ENCODE peak calls at places on chromosomes 3 and 15, in ten cellular contexts. One of them, this sample, is unnamed. For H3K9me3, the result is how much of the 10 kb centered on the place peaks cover.

GRCh38 chr3:15631426-15632211 is 30.1 kb downstream of the BTD start:
- DNase-seq in GM23248: no peak
- DNase-seq in CD4-positive, alpha-beta memory T cell: no peak
- DNase-seq in A673: no peak
- DNase-seq in tibial artery: no peak
- DNase-seq in small intestine: no peak
- DNase-seq in WERI-Rb-1: no peak
- DNase-seq in A549: no peak
- DNase-seq in GM12878: no peak
- DNase-seq in HCT116: no peak
- DNase-seq in this sample: no peak

GRCh38 chr3:161914703-161915102 is 418.1 kb downstream of the OTOL1 start:
- DNase-seq in GM23248: peak
- DNase-seq in CD4-positive, alpha-beta memory T cell: no peak
- DNase-seq in A673: peak
- DNase-seq in tibial artery: no peak
- DNase-seq in small intestine: no peak
- DNase-seq in WERI-Rb-1: peak
- DNase-seq in A549: peak
- DNase-seq in GM12878: no peak
- DNase-seq in HCT116: no peak
- DNase-seq in this sample: no peak

GRCh38 chr15:60526127-60526616 is 47.2 kb upstream of the ICE2 start:
- DNase-seq in GM23248: no peak
- DNase-seq in CD4-positive, alpha-beta memory T cell: peak
- DNase-seq in A673: no peak
- DNase-seq in tibial artery: no peak
- DNase-seq in small intestine: peak
- DNase-seq in WERI-Rb-1: no peak
- DNase-seq in A549: no peak
- DNase-seq in GM12878: no peak
- DNase-seq in HCT116: no peak
- DNase-seq in this sample: peak

GRCh38 chr15:29424118-29424517 is 154.5 kb upstream of the NSMCE3 start:
- DNase-seq in GM23248: no peak
- DNase-seq in CD4-positive, alpha-beta memory T cell: no peak
- DNase-seq in A673: no peak
- DNase-seq in tibial artery: no peak
- DNase-seq in small intestine: no peak
- DNase-seq in WERI-Rb-1: no peak
- DNase-seq in A549: peak
- DNase-seq in GM12878: no peak
- DNase-seq in HCT116: no peak
- DNase-seq in this sample: no peak

GRCh38 chr3:68007621-68008226 is 353.3 kb upstream of the SUCLG2 start:
- DNase-seq in GM23248: no peak
- DNase-seq in CD4-positive, alpha-beta memory T cell: peak
- DNase-seq in A673: no peak
- DNase-seq in tibial artery: no peak
- DNase-seq in small intestine: no peak
- DNase-seq in WERI-Rb-1: peak
- DNase-seq in A549: no peak
- DNase-seq in GM12878: no peak
- DNase-seq in HCT116: no peak
- DNase-seq in this sample: peak

GRCh38 chr3:59607628-59608027 is 557.8 kb upstream of the CFAP20DC start:
- DNase-seq in GM23248: peak
- DNase-seq in CD4-positive, alpha-beta memory T cell: no peak
- DNase-seq in A673: no peak
- DNase-seq in tibial artery: no peak
- DNase-seq in small intestine: peak
- DNase-seq in WERI-Rb-1: no peak
- DNase-seq in A549: peak
- DNase-seq in GM12878: no peak
- DNase-seq in HCT116: peak
- DNase-seq in this sample: no peak

GRCh38 chr3:189458536-189458935 is 172.7 kb upstream of the TP63 start:
- DNase-seq in GM23248: no peak
- DNase-seq in CD4-positive, alpha-beta memory T cell: no peak
- DNase-seq in A673: peak
- DNase-seq in tibial artery: no peak
- DNase-seq in small intestine: no peak
- DNase-seq in WERI-Rb-1: no peak
- DNase-seq in A549: no peak
- DNase-seq in GM12878: no peak
- DNase-seq in HCT116: no peak
- DNase-seq in this sample: no peak

GRCh38 chr15:57560976-57561711 is 30.6 kb upstream of the MYZAP start:
- DNase-seq in GM23248: peak
- DNase-seq in CD4-positive, alpha-beta memory T cell: peak
- DNase-seq in A673: peak
- DNase-seq in tibial artery: peak
- DNase-seq in small intestine: peak
- DNase-seq in WERI-Rb-1: peak
- DNase-seq in A549: peak
- DNase-seq in GM12878: peak
- DNase-seq in HCT116: peak
- DNase-seq in this sample: peak

GRCh38 chr15:90664650-90665287 is 52.4 kb upstream of the BLM start:
- DNase-seq in GM23248: peak
- DNase-seq in CD4-positive, alpha-beta memory T cell: no peak
- DNase-seq in A673: no peak
- DNase-seq in tibial artery: peak
- DNase-seq in small intestine: no peak
- DNase-seq in WERI-Rb-1: peak
- DNase-seq in A549: peak
- DNase-seq in GM12878: no peak
- DNase-seq in HCT116: no peak
- DNase-seq in this sample: no peak

GRCh38 chr3:36907911-36908646 is 36.8 kb downstream of the TRANK1 start:
- DNase-seq in GM23248: peak
- DNase-seq in CD4-positive, alpha-beta memory T cell: peak
- DNase-seq in A673: no peak
- DNase-seq in tibial artery: peak
- DNase-seq in small intestine: peak
- DNase-seq in WERI-Rb-1: no peak
- DNase-seq in A549: peak
- DNase-seq in GM12878: peak
- DNase-seq in HCT116: no peak
- DNase-seq in this sample: peak

GRCh38 chr3:144677118-144677517 is 705.5 kb downstream of the DIPK2A start:
- DNase-seq in GM23248: peak
- DNase-seq in CD4-positive, alpha-beta memory T cell: no peak
- DNase-seq in A673: no peak
- DNase-seq in tibial artery: no peak
- DNase-seq in small intestine: no peak
- DNase-seq in WERI-Rb-1: no peak
- DNase-seq in A549: no peak
- DNase-seq in GM12878: no peak
- DNase-seq in HCT116: no peak
- DNase-seq in this sample: no peak

GRCh38 chr3:20511863-20512262 is 325.9 kb upstream of the SGO1 start:
- DNase-seq in GM23248: peak
- DNase-seq in CD4-positive, alpha-beta memory T cell: no peak
- DNase-seq in A673: peak
- DNase-seq in tibial artery: no peak
- DNase-seq in small intestine: peak
- DNase-seq in WERI-Rb-1: peak
- DNase-seq in A549: peak
- DNase-seq in GM12878: no peak
- DNase-seq in HCT116: no peak
- DNase-seq in this sample: no peak

GRCh38 chr3:180881065-180881801 is 31.2 kb upstream of the FXR1 start:
- DNase-seq in GM23248: no peak
- DNase-seq in CD4-positive, alpha-beta memory T cell: no peak
- DNase-seq in A673: no peak
- DNase-seq in tibial artery: no peak
- DNase-seq in small intestine: no peak
- DNase-seq in WERI-Rb-1: no peak
- DNase-seq in A549: peak
- DNase-seq in GM12878: no peak
- DNase-seq in HCT116: no peak
- DNase-seq in this sample: no peak

GRCh38 chr15:100588638-100589242 is 13.2 kb downstream of the LINS1 start:
- DNase-seq in GM23248: no peak
- DNase-seq in CD4-positive, alpha-beta memory T cell: no peak
- DNase-seq in A673: peak
- DNase-seq in tibial artery: no peak
- DNase-seq in small intestine: no peak
- DNase-seq in WERI-Rb-1: no peak
- DNase-seq in A549: peak
- DNase-seq in GM12878: no peak
- DNase-seq in HCT116: no peak
- DNase-seq in this sample: no peak
- H3K9me3 ChIP-seq in GM23248: under half
- H3K9me3 ChIP-seq in CD4-positive, alpha-beta memory T cell: under half
- H3K9me3 ChIP-seq in A673: under half
- H3K9me3 ChIP-seq in tibial artery: under half
- H3K9me3 ChIP-seq in small intestine: under half
- H3K9me3 ChIP-seq in WERI-Rb-1: under half
- H3K9me3 ChIP-seq in A549: under half
- H3K9me3 ChIP-seq in GM12878: under half
- H3K9me3 ChIP-seq in HCT116: under half
- H3K9me3 ChIP-seq in this sample: under half

GRCh38 chr3:176075491-176075890 is 1121.8 kb downstream of the TBL1XR1 start:
- DNase-seq in GM23248: no peak
- DNase-seq in CD4-positive, alpha-beta memory T cell: no peak
- DNase-seq in A673: no peak
- DNase-seq in tibial artery: no peak
- DNase-seq in small intestine: no peak
- DNase-seq in WERI-Rb-1: no peak
- DNase-seq in A549: no peak
- DNase-seq in GM12878: no peak
- DNase-seq in HCT116: no peak
- DNase-seq in this sample: no peak
- H3K9me3 ChIP-seq in GM23248: under half
- H3K9me3 ChIP-seq in CD4-positive, alpha-beta memory T cell: under half
- H3K9me3 ChIP-seq in A673: under half
- H3K9me3 ChIP-seq in tibial artery: under half
- H3K9me3 ChIP-seq in small intestine: under half
- H3K9me3 ChIP-seq in WERI-Rb-1: under half
- H3K9me3 ChIP-seq in A549: under half
- H3K9me3 ChIP-seq in GM12878: under half
- H3K9me3 ChIP-seq in HCT116: under half
- H3K9me3 ChIP-seq in this sample: under half

GRCh38 chr3:160412477-160412876 is 13.0 kb downstream of the SMC4 start:
- DNase-seq in GM23248: no peak
- DNase-seq in CD4-positive, alpha-beta memory T cell: no peak
- DNase-seq in A673: no peak
- DNase-seq in tibial artery: no peak
- DNase-seq in small intestine: no peak
- DNase-seq in WERI-Rb-1: no peak
- DNase-seq in A549: no peak
- DNase-seq in GM12878: no peak
- DNase-seq in HCT116: no peak
- DNase-seq in this sample: no peak

GRCh38 chr3:160413613-160414248 is 14.3 kb downstream of the SMC4 start:
- DNase-seq in GM23248: peak
- DNase-seq in CD4-positive, alpha-beta memory T cell: peak
- DNase-seq in A673: peak
- DNase-seq in tibial artery: peak
- DNase-seq in small intestine: peak
- DNase-seq in WERI-Rb-1: peak
- DNase-seq in A549: peak
- DNase-seq in GM12878: peak
- DNase-seq in HCT116: peak
- DNase-seq in this sample: peak

GRCh38 chr3:160417311-160417710 is 17.9 kb downstream of the SMC4 start:
- DNase-seq in GM23248: no peak
- DNase-seq in CD4-positive, alpha-beta memory T cell: no peak
- DNase-seq in A673: no peak
- DNase-seq in tibial artery: no peak
- DNase-seq in small intestine: no peak
- DNase-seq in WERI-Rb-1: no peak
- DNase-seq in A549: no peak
- DNase-seq in GM12878: no peak
- DNase-seq in HCT116: no peak
- DNase-seq in this sample: no peak
- H3K9me3 ChIP-seq in GM23248: under half
- H3K9me3 ChIP-seq in CD4-positive, alpha-beta memory T cell: under half
- H3K9me3 ChIP-seq in A673: under half
- H3K9me3 ChIP-seq in tibial artery: under half
- H3K9me3 ChIP-seq in small intestine: under half
- H3K9me3 ChIP-seq in WERI-Rb-1: under half
- H3K9me3 ChIP-seq in A549: under half
- H3K9me3 ChIP-seq in GM12878: under half
- H3K9me3 ChIP-seq in HCT116: under half
- H3K9me3 ChIP-seq in this sample: under half

GRCh38 chr15:56236197-56236596 is 7.5 kb downstream of the RFX7 start:
- DNase-seq in GM23248: no peak
- DNase-seq in CD4-positive, alpha-beta memory T cell: no peak
- DNase-seq in A673: no peak
- DNase-seq in tibial artery: no peak
- DNase-seq in small intestine: no peak
- DNase-seq in WERI-Rb-1: no peak
- DNase-seq in A549: no peak
- DNase-seq in GM12878: no peak
- DNase-seq in HCT116: no peak
- DNase-seq in this sample: no peak

GRCh38 chr15:56228854-56229253 is 14.8 kb downstream of the RFX7 start:
- DNase-seq in GM23248: no peak
- DNase-seq in CD4-positive, alpha-beta memory T cell: no peak
- DNase-seq in A673: no peak
- DNase-seq in tibial artery: no peak
- DNase-seq in small intestine: no peak
- DNase-seq in WERI-Rb-1: no peak
- DNase-seq in A549: no peak
- DNase-seq in GM12878: no peak
- DNase-seq in HCT116: no peak
- DNase-seq in this sample: no peak

GRCh38 chr15:56232058-56232457 is 11.6 kb downstream of the RFX7 start:
- DNase-seq in GM23248: no peak
- DNase-seq in CD4-positive, alpha-beta memory T cell: no peak
- DNase-seq in A673: no peak
- DNase-seq in tibial artery: no peak
- DNase-seq in small intestine: no peak
- DNase-seq in WERI-Rb-1: no peak
- DNase-seq in A549: peak
- DNase-seq in GM12878: no peak
- DNase-seq in HCT116: no peak
- DNase-seq in this sample: no peak

GRCh38 chr15:56234804-56235203 is 8.9 kb downstream of the RFX7 start:
- DNase-seq in GM23248: no peak
- DNase-seq in CD4-positive, alpha-beta memory T cell: no peak
- DNase-seq in A673: no peak
- DNase-seq in tibial artery: no peak
- DNase-seq in small intestine: no peak
- DNase-seq in WERI-Rb-1: no peak
- DNase-seq in A549: no peak
- DNase-seq in GM12878: no peak
- DNase-seq in HCT116: no peak
- DNase-seq in this sample: no peak

DNA sequence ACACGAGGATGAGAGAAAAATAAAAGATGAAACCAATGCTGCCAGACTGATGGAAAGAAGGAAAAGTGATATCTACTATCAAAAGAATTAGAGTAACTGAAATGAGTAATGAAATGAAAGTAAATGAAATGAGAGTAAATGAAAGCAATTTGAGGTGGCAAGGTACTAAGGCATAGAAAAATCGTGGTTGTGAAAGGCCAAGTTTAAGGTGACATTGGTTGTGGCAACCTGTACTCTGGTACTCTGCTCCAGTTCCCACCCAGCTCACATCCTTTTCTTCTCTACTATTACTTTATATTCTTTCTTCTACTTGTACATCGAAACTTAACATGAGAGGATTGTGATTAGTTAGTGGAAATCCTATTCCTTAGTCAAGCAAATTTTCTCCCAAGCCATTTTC is 10.1 kb downstream of the RFX7 start:
- DNase-seq in GM23248: no peak
- DNase-seq in CD4-positive, alpha-beta memory T cell: no peak
- DNase-seq in A673: no peak
- DNase-seq in tibial artery: no peak
- DNase-seq in small intestine: no peak
- DNase-seq in WERI-Rb-1: no peak
- DNase-seq in A549: no peak
- DNase-seq in GM12878: no peak
- DNase-seq in HCT116: no peak
- DNase-seq in this sample: no peak
- H3K9me3 ChIP-seq in GM23248: under half
- H3K9me3 ChIP-seq in CD4-positive, alpha-beta memory T cell: under half
- H3K9me3 ChIP-seq in A673: under half
- H3K9me3 ChIP-seq in tibial artery: under half
- H3K9me3 ChIP-seq in small intestine: under half
- H3K9me3 ChIP-seq in WERI-Rb-1: under half
- H3K9me3 ChIP-seq in A549: under half
- H3K9me3 ChIP-seq in GM12878: half or more
- H3K9me3 ChIP-seq in HCT116: under half
- H3K9me3 ChIP-seq in this sample: under half